ENCODE peak calls at places on chromosomes 1 and 21, in eight cellular contexts. G, S, W, D, R, X, E and N are unnamed samples.

GRCh38 chr1:190258003-190258402 is 219.7 kb downstream of the BRINP3 start:
- DNase-seq in S (no peak), D (no peak), X (no peak), E (no peak), R (no peak), G (no peak), W (no peak), N (no peak)

GRCh38 chr1:196437671-196438070 is 170.6 kb downstream of the KCNT2 start:
- DNase-seq in S (no peak), G (no peak), E (no peak), X (no peak), W (no peak), R (no peak), D (no peak), N (no peak)

GRCh38 chr1:50940291-50940690 is 19.8 kb downstream of the FAF1 start:
- DNase-seq in G (no peak), S (no peak), R (no peak), W (no peak), D (no peak), E (no peak), X (no peak), N (no peak)

GRCh38 chr21:46151261-46151988 is 4.0 kb downstream of the FTCD start:
- DNase-seq in E (no peak), G (no peak), D (no peak), X (no peak), S (no peak), R (no peak), W (peak; percentile 12), N (no peak)

GRCh38 chr21:37060296-37060695 is 12.6 kb downstream of the PIGP start:
- DNase-seq in G (peak; percentile 58), D (peak; percentile 99), W (peak; percentile 36), R (peak; percentile 38), S (peak; percentile 87), E (peak; percentile 97), X (no peak), N (peak; percentile 75)

GRCh38 chr1:212816567-212817278 is 25.0 kb downstream of the TATDN3 start:
- DNase-seq in D (peak; percentile 31), S (no peak), W (no peak), G (no peak), R (no peak), X (no peak), E (no peak), N (no peak)

GRCh38 chr21:42120056-42120903 is 49.2 kb downstream of the UMODL1 start:
- DNase-seq in D (no peak), E (peak; percentile 50), W (no peak), R (no peak), X (no peak), G (no peak), S (no peak), N (no peak)

GRCh38 chr1:223776075-223776814 is 63.9 kb downstream of the CAPN2 start:
- DNase-seq in G (no peak), X (no peak), S (no peak), R (no peak), E (no peak), D (peak; percentile 98), W (no peak), N (no peak)

GRCh38 chr1:215005656-215006335 is 76.7 kb upstream of the KCNK2 start:
- DNase-seq in E (no peak), S (no peak), G (no peak), D (peak; percentile 27), X (no peak), W (no peak), R (no peak), N (no peak)

GRCh38 chr1:154353966-154354365 is 28.6 kb downstream of the ATP8B2 start:
- DNase-seq in D (no peak), W (no peak), X (no peak), R (no peak), G (no peak), S (peak; percentile 0), E (no peak), N (peak; percentile 4)